ENCODE peak calls at places on chromosomes 2 and 18, in nine cellular contexts. One of them, this sample, is unnamed.

GRCh38 chr2:9310827-9311226 is 104.2 kb downstream of the ASAP2 start:
- DNase-seq in tibial artery: no peak
- DNase-seq in AG04450: no peak
- DNase-seq in tibial nerve: no peak
- DNase-seq in endodermal cell: no peak
- DNase-seq in PC-3: peak
- DNase-seq in SJCRH30: no peak
- DNase-seq in upper lobe of right lung: no peak
- DNase-seq in left lung: no peak
- DNase-seq in this sample: no peak

GRCh38 chr2:105570326-105570725 is 171.5 kb upstream of the FHL2 start:
- DNase-seq in tibial artery: no peak
- DNase-seq in AG04450: no peak
- DNase-seq in tibial nerve: no peak
- DNase-seq in endodermal cell: no peak
- DNase-seq in PC-3: no peak
- DNase-seq in SJCRH30: no peak
- DNase-seq in upper lobe of right lung: no peak
- DNase-seq in left lung: no peak
- DNase-seq in this sample: no peak

GRCh38 chr2:206642075-206643025 is at the start of gene FAM237A:
- DNase-seq in tibial artery: no peak
- DNase-seq in AG04450: peak
- DNase-seq in tibial nerve: peak
- DNase-seq in endodermal cell: peak
- DNase-seq in PC-3: peak
- DNase-seq in SJCRH30: peak
- DNase-seq in upper lobe of right lung: peak
- DNase-seq in left lung: no peak
- DNase-seq in this sample: no peak

GRCh38 chr2:107735206-107735605 is 91.5 kb upstream of the RGPD4 start:
- DNase-seq in tibial artery: no peak
- DNase-seq in AG04450: no peak
- DNase-seq in tibial nerve: no peak
- DNase-seq in endodermal cell: no peak
- DNase-seq in PC-3: no peak
- DNase-seq in SJCRH30: no peak
- DNase-seq in upper lobe of right lung: no peak
- DNase-seq in left lung: no peak
- DNase-seq in this sample: no peak

GRCh38 chr2:224584768-224585204 is 377 bp downstream of the CUL3 start:
- DNase-seq in tibial artery: peak
- DNase-seq in AG04450: no peak
- DNase-seq in tibial nerve: peak
- DNase-seq in endodermal cell: no peak
- DNase-seq in PC-3: peak
- DNase-seq in SJCRH30: peak
- DNase-seq in upper lobe of right lung: peak
- DNase-seq in left lung: peak
- DNase-seq in this sample: peak

GRCh38 chr2:82013641-82014040 is 1709.1 kb upstream of the LRRTM1 start:
- DNase-seq in tibial artery: no peak
- DNase-seq in AG04450: no peak
- DNase-seq in tibial nerve: no peak
- DNase-seq in endodermal cell: peak
- DNase-seq in PC-3: no peak
- DNase-seq in SJCRH30: no peak
- DNase-seq in upper lobe of right lung: no peak
- DNase-seq in left lung: no peak
- DNase-seq in this sample: no peak

GRCh38 chr18:2898131-2898640 is 51.4 kb downstream of the EMILIN2 start:
- DNase-seq in tibial artery: peak
- DNase-seq in AG04450: no peak
- DNase-seq in tibial nerve: no peak
- DNase-seq in endodermal cell: peak
- DNase-seq in PC-3: peak
- DNase-seq in SJCRH30: peak
- DNase-seq in upper lobe of right lung: no peak
- DNase-seq in left lung: peak
- DNase-seq in this sample: no peak

GRCh38 chr18:78239090-78239457 is 740.5 kb upstream of the SALL3 start:
- DNase-seq in tibial artery: no peak
- DNase-seq in AG04450: no peak
- DNase-seq in tibial nerve: no peak
- DNase-seq in endodermal cell: no peak
- DNase-seq in PC-3: no peak
- DNase-seq in SJCRH30: no peak
- DNase-seq in upper lobe of right lung: no peak
- DNase-seq in left lung: no peak
- DNase-seq in this sample: no peak

GRCh38 chr2:58449286-58450010 is 208.3 kb upstream of the FANCL start:
- DNase-seq in tibial artery: no peak
- DNase-seq in AG04450: no peak
- DNase-seq in tibial nerve: no peak
- DNase-seq in endodermal cell: peak
- DNase-seq in PC-3: peak
- DNase-seq in SJCRH30: no peak
- DNase-seq in upper lobe of right lung: no peak
- DNase-seq in left lung: no peak
- DNase-seq in this sample: no peak

GRCh38 chr2:203177361-203177760 is 61.5 kb upstream of the CYP20A1 start:
- DNase-seq in tibial artery: no peak
- DNase-seq in AG04450: no peak
- DNase-seq in tibial nerve: no peak
- DNase-seq in endodermal cell: no peak
- DNase-seq in PC-3: no peak
- DNase-seq in SJCRH30: no peak
- DNase-seq in upper lobe of right lung: no peak
- DNase-seq in left lung: no peak
- DNase-seq in this sample: no peak

GRCh38 chr2:50492452-50492851 is 539.5 kb downstream of the NRXN1 start:
- DNase-seq in tibial artery: no peak
- DNase-seq in AG04450: peak
- DNase-seq in tibial nerve: peak
- DNase-seq in endodermal cell: peak
- DNase-seq in PC-3: peak
- DNase-seq in SJCRH30: peak
- DNase-seq in upper lobe of right lung: no peak
- DNase-seq in left lung: no peak
- DNase-seq in this sample: no peak

GRCh38 chr2:176189666-176190641 is 1.5 kb downstream of the HOXD1 start:
- DNase-seq in tibial artery: no peak
- DNase-seq in AG04450: no peak
- DNase-seq in tibial nerve: no peak
- DNase-seq in endodermal cell: peak
- DNase-seq in PC-3: no peak
- DNase-seq in SJCRH30: no peak
- DNase-seq in upper lobe of right lung: no peak
- DNase-seq in left lung: no peak
- DNase-seq in this sample: no peak

GRCh38 chr2:96638144-96639121 is at the start of gene KANSL3:
- DNase-seq in tibial artery: peak
- DNase-seq in AG04450: peak
- DNase-seq in tibial nerve: peak
- DNase-seq in endodermal cell: peak
- DNase-seq in PC-3: peak
- DNase-seq in SJCRH30: peak
- DNase-seq in upper lobe of right lung: peak
- DNase-seq in left lung: peak
- DNase-seq in this sample: peak

GRCh38 chr2:96647681-96648080 is 5.1 kb downstream of the FER1L5 start:
- DNase-seq in tibial artery: no peak
- DNase-seq in AG04450: no peak
- DNase-seq in tibial nerve: no peak
- DNase-seq in endodermal cell: no peak
- DNase-seq in PC-3: no peak
- DNase-seq in SJCRH30: no peak
- DNase-seq in upper lobe of right lung: no peak
- DNase-seq in left lung: no peak
- DNase-seq in this sample: no peak

GRCh38 chr2:96648306-96648705 is 5.7 kb downstream of the FER1L5 start:
- DNase-seq in tibial artery: no peak
- DNase-seq in AG04450: no peak
- DNase-seq in tibial nerve: no peak
- DNase-seq in endodermal cell: no peak
- DNase-seq in PC-3: no peak
- DNase-seq in SJCRH30: peak
- DNase-seq in upper lobe of right lung: no peak
- DNase-seq in left lung: no peak
- DNase-seq in this sample: no peak

GRCh38 chr2:96637385-96638143 is 548 bp downstream of the KANSL3 start:
- DNase-seq in tibial artery: peak
- DNase-seq in AG04450: peak
- DNase-seq in tibial nerve: peak
- DNase-seq in endodermal cell: peak
- DNase-seq in PC-3: peak
- DNase-seq in SJCRH30: peak
- DNase-seq in upper lobe of right lung: peak
- DNase-seq in left lung: peak
- DNase-seq in this sample: peak

DNA sequence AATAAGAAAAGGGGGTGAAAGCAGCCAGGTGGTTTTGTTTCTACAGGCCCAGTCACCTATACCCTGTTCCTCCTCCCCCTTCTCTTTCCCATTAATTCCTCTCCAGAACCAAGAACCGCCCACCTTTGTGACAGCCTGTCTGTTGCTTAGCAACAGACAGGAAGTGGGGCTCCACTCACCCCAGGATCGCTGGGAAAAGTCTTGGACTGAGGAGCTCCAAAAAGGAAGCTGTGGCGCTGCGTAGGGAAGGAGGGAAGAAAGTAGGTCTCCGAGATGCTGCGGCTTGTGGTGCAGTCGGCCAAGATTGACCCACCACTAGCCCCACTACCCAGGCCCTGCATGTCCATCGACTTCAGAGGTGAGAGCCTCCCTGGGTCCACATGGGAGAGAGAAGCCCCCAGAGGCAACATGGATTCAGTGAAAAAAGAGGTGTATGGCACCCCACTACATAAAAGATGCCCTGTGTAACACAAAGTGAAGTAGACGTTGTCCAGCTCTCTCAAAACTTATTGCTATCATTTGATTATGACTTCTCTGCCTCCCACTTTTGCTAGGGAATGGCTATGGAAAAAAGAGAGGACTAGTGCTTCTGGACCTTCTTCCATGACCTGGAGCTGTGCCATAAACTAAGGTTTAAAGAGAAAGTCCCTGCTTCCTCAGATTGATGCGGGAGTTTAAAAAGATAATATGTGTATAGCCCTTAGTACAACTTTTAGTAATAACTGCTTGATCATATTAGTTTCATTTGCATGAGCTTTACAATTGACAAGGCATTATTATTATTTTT is at the start of gene FER1L5:
- DNase-seq in tibial artery: no peak
- DNase-seq in AG04450: no peak
- DNase-seq in tibial nerve: no peak
- DNase-seq in endodermal cell: peak
- DNase-seq in PC-3: no peak
- DNase-seq in SJCRH30: peak
- DNase-seq in upper lobe of right lung: no peak
- DNase-seq in left lung: no peak
- DNase-seq in this sample: no peak
- H3K4me3 ChIP-seq in tibial artery: no peak
- H3K4me3 ChIP-seq in AG04450: peak
- H3K4me3 ChIP-seq in tibial nerve: no peak
- H3K4me3 ChIP-seq in endodermal cell: no peak
- H3K4me3 ChIP-seq in PC-3: no peak
- H3K4me3 ChIP-seq in SJCRH30: peak
- H3K4me3 ChIP-seq in upper lobe of right lung: no peak
- H3K4me3 ChIP-seq in left lung: peak
- H3K4me3 ChIP-seq in this sample: no peak

DNA sequence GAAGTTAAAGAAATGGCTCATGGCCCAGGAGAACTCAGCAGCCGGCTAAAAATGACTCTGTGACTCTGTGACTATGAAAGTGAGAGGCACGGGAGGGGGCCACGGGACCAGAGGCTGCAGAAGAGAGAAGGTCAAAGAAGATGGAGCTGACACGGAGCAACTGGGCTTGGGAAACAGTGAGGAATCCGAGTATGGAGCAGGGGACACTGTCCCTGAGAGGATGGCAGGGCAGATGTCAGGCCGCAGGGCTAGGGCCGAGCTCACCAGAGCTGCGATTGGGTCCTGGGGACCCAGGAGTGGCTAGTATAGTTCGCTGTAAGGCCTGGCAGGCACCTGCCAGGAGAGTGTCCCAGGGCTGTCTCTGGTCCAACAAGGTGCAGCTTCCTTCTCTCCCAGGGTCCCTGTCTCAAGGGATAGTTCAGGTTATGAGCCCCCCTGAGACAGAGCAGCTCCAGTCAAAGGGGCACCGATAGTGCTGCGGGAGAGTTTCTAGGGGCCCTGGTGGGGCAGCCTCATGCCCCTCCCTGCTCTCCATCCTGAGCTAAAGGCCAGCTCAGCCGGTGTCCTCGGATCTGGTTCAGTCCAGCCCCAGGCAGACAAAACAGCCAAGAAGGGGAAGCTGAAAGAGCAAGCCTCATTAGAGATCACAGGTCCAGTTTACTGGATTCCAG is 42.7 kb downstream of the CIB4 start:
- DNase-seq in tibial artery: peak
- DNase-seq in AG04450: no peak
- DNase-seq in tibial nerve: no peak
- DNase-seq in endodermal cell: peak
- DNase-seq in PC-3: no peak
- DNase-seq in SJCRH30: no peak
- DNase-seq in upper lobe of right lung: peak
- DNase-seq in left lung: no peak
- DNase-seq in this sample: no peak
- H3K27ac ChIP-seq in tibial artery: peak
- H3K27ac ChIP-seq in AG04450: no peak
- H3K27ac ChIP-seq in tibial nerve: no peak
- H3K27ac ChIP-seq in endodermal cell: no peak
- H3K27ac ChIP-seq in PC-3: no peak
- H3K27ac ChIP-seq in SJCRH30: no peak
- H3K27ac ChIP-seq in upper lobe of right lung: no peak
- H3K27ac ChIP-seq in left lung: no peak
- H3K27ac ChIP-seq in this sample: no peak

GRCh38 chr2:218230882-218231281 is 13.9 kb downstream of the ARPC2 start:
- DNase-seq in tibial artery: no peak
- DNase-seq in AG04450: no peak
- DNase-seq in tibial nerve: no peak
- DNase-seq in endodermal cell: no peak
- DNase-seq in PC-3: peak
- DNase-seq in SJCRH30: no peak
- DNase-seq in upper lobe of right lung: no peak
- DNase-seq in left lung: no peak
- DNase-seq in this sample: no peak
- H3K4me3 ChIP-seq in tibial artery: no peak
- H3K4me3 ChIP-seq in AG04450: no peak
- H3K4me3 ChIP-seq in tibial nerve: no peak
- H3K4me3 ChIP-seq in endodermal cell: no peak
- H3K4me3 ChIP-seq in PC-3: no peak
- H3K4me3 ChIP-seq in SJCRH30: no peak
- H3K4me3 ChIP-seq in upper lobe of right lung: no peak
- H3K4me3 ChIP-seq in left lung: no peak
- H3K4me3 ChIP-seq in this sample: no peak

DNA sequence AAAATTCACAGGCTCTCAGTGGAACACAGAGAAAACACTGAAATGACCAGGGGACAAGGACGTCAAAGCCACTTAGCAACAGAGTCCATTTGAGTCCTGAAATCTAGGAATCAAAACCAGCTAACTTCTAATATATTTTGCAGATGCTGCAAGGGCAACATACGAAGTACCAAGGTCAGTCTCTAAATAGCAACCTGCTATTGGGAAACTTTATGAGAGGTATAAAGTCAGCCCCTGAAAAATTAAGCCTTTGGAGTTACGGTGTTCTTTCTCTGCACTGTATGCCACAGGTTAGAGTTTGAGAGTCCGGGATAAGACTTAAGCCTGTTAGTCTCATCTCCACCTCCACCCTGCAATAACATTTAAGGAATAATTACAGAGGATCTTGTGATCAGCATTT is 13.3 kb downstream of the NPC1 start:
- DNase-seq in tibial artery: no peak
- DNase-seq in AG04450: no peak
- DNase-seq in tibial nerve: no peak
- DNase-seq in endodermal cell: no peak
- DNase-seq in PC-3: no peak
- DNase-seq in SJCRH30: no peak
- DNase-seq in upper lobe of right lung: no peak
- DNase-seq in left lung: no peak
- DNase-seq in this sample: no peak
- H3K27ac ChIP-seq in tibial artery: no peak
- H3K27ac ChIP-seq in AG04450: no peak
- H3K27ac ChIP-seq in tibial nerve: no peak
- H3K27ac ChIP-seq in endodermal cell: no peak
- H3K27ac ChIP-seq in PC-3: no peak
- H3K27ac ChIP-seq in SJCRH30: no peak
- H3K27ac ChIP-seq in upper lobe of right lung: peak
- H3K27ac ChIP-seq in left lung: peak
- H3K27ac ChIP-seq in this sample: no peak

This sample was measured in coronary artery.